ENCODE peak calls at places on chromosomes 7 and 10, in ten cellular contexts. One of them, this sample, is unnamed.

GRCh38 chr10:89515031-89515841 is 20.2 kb downstream of the SLC16A12 start:
- DNase-seq in fibroblast of lung: peak; percentile 99
- DNase-seq in adrenal gland: no peak
- DNase-seq in GM23338: peak; percentile 7
- DNase-seq in testis: no peak
- DNase-seq in heart left ventricle: peak; percentile 43
- DNase-seq in spleen: no peak
- DNase-seq in prostate gland: no peak
- DNase-seq in mesenchymal stem cell: peak; percentile 96
- DNase-seq in heart right ventricle: peak; percentile 65
- DNase-seq in this sample: no peak

GRCh38 chr10:408223-408622 is 273.0 kb downstream of the ZMYND11 start:
- DNase-seq in adrenal gland: no peak
- DNase-seq in heart left ventricle: no peak
- DNase-seq in testis: no peak
- DNase-seq in mesenchymal stem cell: no peak
- DNase-seq in spleen: no peak
- DNase-seq in heart right ventricle: no peak
- DNase-seq in prostate gland: peak; percentile 27
- DNase-seq in fibroblast of lung: no peak
- DNase-seq in GM23338: no peak
- DNase-seq in this sample: no peak

GRCh38 chr10:102962259-102962658 is 44.2 kb downstream of the CNNM2 start:
- DNase-seq in fibroblast of lung: no peak
- DNase-seq in GM23338: no peak
- DNase-seq in prostate gland: no peak
- DNase-seq in spleen: no peak
- DNase-seq in testis: no peak
- DNase-seq in heart left ventricle: no peak
- DNase-seq in mesenchymal stem cell: no peak
- DNase-seq in adrenal gland: no peak
- DNase-seq in heart right ventricle: no peak
- DNase-seq in this sample: no peak

GRCh38 chr7:40541336-40541735 is 406.5 kb downstream of the SUGCT start:
- DNase-seq in mesenchymal stem cell: no peak
- DNase-seq in testis: no peak
- DNase-seq in GM23338: no peak
- DNase-seq in fibroblast of lung: peak; percentile 48
- DNase-seq in prostate gland: no peak
- DNase-seq in adrenal gland: no peak
- DNase-seq in heart left ventricle: no peak
- DNase-seq in heart right ventricle: no peak
- DNase-seq in spleen: no peak
- DNase-seq in this sample: no peak

GRCh38 chr10:52212062-52212461 is 102.0 kb upstream of the DKK1 start:
- DNase-seq in GM23338: peak; percentile 26
- DNase-seq in fibroblast of lung: peak; percentile 81
- DNase-seq in testis: no peak
- DNase-seq in mesenchymal stem cell: peak; percentile 48
- DNase-seq in spleen: no peak
- DNase-seq in prostate gland: no peak
- DNase-seq in heart left ventricle: peak; percentile 29
- DNase-seq in heart right ventricle: no peak
- DNase-seq in adrenal gland: no peak
- DNase-seq in this sample: no peak

GRCh38 chr10:120945801-120946302 is 94.7 kb downstream of the WDR11 start:
- DNase-seq in testis: peak; percentile 61
- DNase-seq in spleen: no peak
- DNase-seq in heart right ventricle: no peak
- DNase-seq in mesenchymal stem cell: no peak
- DNase-seq in adrenal gland: peak; percentile 41
- DNase-seq in GM23338: no peak
- DNase-seq in heart left ventricle: peak; percentile 26
- DNase-seq in prostate gland: peak; percentile 92
- DNase-seq in fibroblast of lung: peak; percentile 9
- DNase-seq in this sample: no peak

GRCh38 chr10:1243486-1244182 is 187.4 kb downstream of the WDR37 start:
- DNase-seq in fibroblast of lung: no peak
- DNase-seq in heart right ventricle: no peak
- DNase-seq in GM23338: peak; percentile 34
- DNase-seq in mesenchymal stem cell: no peak
- DNase-seq in adrenal gland: no peak
- DNase-seq in testis: peak; percentile 52
- DNase-seq in spleen: peak; percentile 72
- DNase-seq in heart left ventricle: no peak
- DNase-seq in prostate gland: no peak
- DNase-seq in this sample: no peak

GRCh38 chr7:49894543-49894942 is 121.1 kb downstream of the VWC2 start:
- DNase-seq in adrenal gland: no peak
- DNase-seq in GM23338: no peak
- DNase-seq in mesenchymal stem cell: no peak
- DNase-seq in heart left ventricle: peak; percentile 72
- DNase-seq in spleen: no peak
- DNase-seq in testis: no peak
- DNase-seq in heart right ventricle: peak; percentile 55
- DNase-seq in fibroblast of lung: no peak
- DNase-seq in prostate gland: no peak
- DNase-seq in this sample: no peak

GRCh38 chr10:87038286-87038717 is 18.2 kb downstream of the FAM25A start:
- DNase-seq in fibroblast of lung: peak; percentile 8
- DNase-seq in testis: no peak
- DNase-seq in adrenal gland: no peak
- DNase-seq in heart right ventricle: no peak
- DNase-seq in mesenchymal stem cell: no peak
- DNase-seq in prostate gland: no peak
- DNase-seq in GM23338: no peak
- DNase-seq in heart left ventricle: no peak
- DNase-seq in spleen: no peak
- DNase-seq in this sample: no peak

GRCh38 chr10:87036623-87037022 is 16.5 kb downstream of the FAM25A start:
- DNase-seq in heart right ventricle: no peak
- DNase-seq in heart left ventricle: no peak
- DNase-seq in GM23338: no peak
- DNase-seq in fibroblast of lung: no peak
- DNase-seq in adrenal gland: no peak
- DNase-seq in testis: no peak
- DNase-seq in spleen: no peak
- DNase-seq in prostate gland: no peak
- DNase-seq in mesenchymal stem cell: no peak
- DNase-seq in this sample: no peak

GRCh38 chr10:87038786-87039185 is 18.7 kb downstream of the FAM25A start:
- DNase-seq in prostate gland: no peak
- DNase-seq in testis: no peak
- DNase-seq in heart right ventricle: no peak
- DNase-seq in GM23338: no peak
- DNase-seq in heart left ventricle: no peak
- DNase-seq in mesenchymal stem cell: no peak
- DNase-seq in spleen: no peak
- DNase-seq in fibroblast of lung: peak; percentile 21
- DNase-seq in adrenal gland: no peak
- DNase-seq in this sample: no peak
- H3K27me3 ChIP-seq in prostate gland: no peaks in the 10 kb centered on the region
- H3K27me3 ChIP-seq in testis: no peaks in the 10 kb centered on the region
- H3K27me3 ChIP-seq in heart right ventricle: no peaks in the 10 kb centered on the region
- H3K27me3 ChIP-seq in GM23338: no peaks in the 10 kb centered on the region
- H3K27me3 ChIP-seq in heart left ventricle: no peaks in the 10 kb centered on the region
- H3K27me3 ChIP-seq in mesenchymal stem cell: no peaks in the 10 kb centered on the region
- H3K27me3 ChIP-seq in spleen: no peaks in the 10 kb centered on the region
- H3K27me3 ChIP-seq in fibroblast of lung: no peaks in the 10 kb centered on the region
- H3K27me3 ChIP-seq in adrenal gland: no peaks in the 10 kb centered on the region
- H3K27me3 ChIP-seq in this sample: no peaks in the 10 kb centered on the region

GRCh38 chr10:49396666-49396999 is 744 bp upstream of the DRGX start:
- DNase-seq in GM23338: no peak
- DNase-seq in fibroblast of lung: no peak
- DNase-seq in testis: peak; percentile 0
- DNase-seq in spleen: no peak
- DNase-seq in mesenchymal stem cell: no peak
- DNase-seq in adrenal gland: no peak
- DNase-seq in heart left ventricle: no peak
- DNase-seq in prostate gland: no peak
- DNase-seq in heart right ventricle: no peak
- DNase-seq in this sample: no peak
- H3K27me3 ChIP-seq in GM23338: peaks cover 100% of the 10 kb centered on the region
- H3K27me3 ChIP-seq in fibroblast of lung: peaks cover 64% of the 10 kb centered on the region
- H3K27me3 ChIP-seq in testis: no peaks in the 10 kb centered on the region
- H3K27me3 ChIP-seq in spleen: peaks cover 100% of the 10 kb centered on the region
- H3K27me3 ChIP-seq in mesenchymal stem cell: peaks cover 99% of the 10 kb centered on the region
- H3K27me3 ChIP-seq in adrenal gland: peaks cover 65% of the 10 kb centered on the region
- H3K27me3 ChIP-seq in heart left ventricle: peaks cover 99% of the 10 kb centered on the region
- H3K27me3 ChIP-seq in prostate gland: peaks cover 43% of the 10 kb centered on the region
- H3K27me3 ChIP-seq in heart right ventricle: peaks cover 46% of the 10 kb centered on the region
- H3K27me3 ChIP-seq in this sample: no peaks in the 10 kb centered on the region

GRCh38 chr7:54542920-54543539 is 855 bp downstream of the VSTM2A start:
- DNase-seq in spleen: no peak
- DNase-seq in heart right ventricle: no peak
- DNase-seq in GM23338: peak; percentile 71
- DNase-seq in testis: peak; percentile 27
- DNase-seq in prostate gland: no peak
- DNase-seq in adrenal gland: no peak
- DNase-seq in heart left ventricle: no peak
- DNase-seq in fibroblast of lung: peak; percentile 2
- DNase-seq in mesenchymal stem cell: peak; percentile 5
- DNase-seq in this sample: no peak

GRCh38 chr7:54546986-54547314 is 4.8 kb downstream of the VSTM2A start:
- DNase-seq in prostate gland: no peak
- DNase-seq in spleen: no peak
- DNase-seq in adrenal gland: no peak
- DNase-seq in GM23338: no peak
- DNase-seq in heart right ventricle: no peak
- DNase-seq in testis: no peak
- DNase-seq in mesenchymal stem cell: no peak
- DNase-seq in fibroblast of lung: no peak
- DNase-seq in heart left ventricle: no peak
- DNase-seq in this sample: no peak

GRCh38 chr7:54545241-54545563 is 3.0 kb downstream of the VSTM2A start:
- DNase-seq in heart left ventricle: no peak
- DNase-seq in heart right ventricle: no peak
- DNase-seq in mesenchymal stem cell: no peak
- DNase-seq in fibroblast of lung: no peak
- DNase-seq in testis: no peak
- DNase-seq in adrenal gland: no peak
- DNase-seq in spleen: no peak
- DNase-seq in GM23338: no peak
- DNase-seq in prostate gland: no peak
- DNase-seq in this sample: no peak

GRCh38 chr7:54546081-54546985 is 4.2 kb downstream of the VSTM2A start:
- DNase-seq in heart right ventricle: no peak
- DNase-seq in fibroblast of lung: no peak
- DNase-seq in adrenal gland: no peak
- DNase-seq in mesenchymal stem cell: no peak
- DNase-seq in spleen: peak; percentile 47
- DNase-seq in testis: peak; percentile 48
- DNase-seq in prostate gland: no peak
- DNase-seq in heart left ventricle: no peak
- DNase-seq in GM23338: peak; percentile 77
- DNase-seq in this sample: no peak

DNA sequence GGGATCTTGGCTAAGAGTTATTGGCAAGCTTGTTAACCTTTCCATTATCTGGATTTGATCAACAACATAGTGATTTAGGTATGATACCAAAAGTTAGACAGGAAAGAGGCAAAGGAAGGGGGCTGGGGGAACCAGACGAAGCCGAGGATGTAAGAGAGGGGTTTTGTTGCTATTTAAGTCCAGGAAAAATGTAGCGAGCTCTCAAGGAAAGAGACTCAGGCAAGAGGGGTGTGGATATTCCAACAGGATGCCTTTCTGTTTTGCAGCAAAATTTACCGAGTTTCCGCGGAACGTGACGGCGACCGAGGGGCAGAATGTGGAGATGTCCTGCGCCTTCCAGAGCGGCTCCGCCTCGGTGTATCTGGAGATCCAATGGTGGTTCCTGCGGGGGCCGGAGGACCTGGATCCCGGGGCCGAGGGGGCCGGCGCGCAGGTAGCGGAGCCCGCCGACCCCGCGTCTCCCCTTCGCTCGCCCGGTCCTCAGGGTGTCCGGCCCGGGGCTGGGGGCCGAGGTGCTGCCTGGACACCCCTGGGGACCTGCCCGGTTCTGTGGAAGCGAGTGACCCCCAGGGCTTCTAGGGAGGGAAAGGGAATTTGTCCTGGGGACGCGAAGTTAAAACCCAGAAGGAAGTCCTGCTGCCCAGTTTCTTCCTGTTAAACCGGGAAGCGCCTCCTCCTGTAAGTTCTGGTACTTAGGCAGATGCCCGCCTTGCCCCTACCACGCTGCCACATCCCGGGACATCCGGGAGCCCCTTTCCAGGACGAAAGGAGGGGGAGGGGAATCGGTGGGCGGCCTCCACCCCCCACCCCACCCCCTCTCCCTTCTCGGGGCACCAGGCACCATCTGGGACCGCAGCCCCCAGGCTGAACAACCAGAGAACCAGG is 2.4 kb downstream of the VSTM2A start:
- DNase-seq in mesenchymal stem cell: no peak
- DNase-seq in testis: no peak
- DNase-seq in prostate gland: no peak
- DNase-seq in heart left ventricle: no peak
- DNase-seq in heart right ventricle: no peak
- DNase-seq in adrenal gland: no peak
- DNase-seq in spleen: peak; percentile 47
- DNase-seq in fibroblast of lung: no peak
- DNase-seq in GM23338: peak; percentile 76
- DNase-seq in this sample: no peak
- H3K27me3 ChIP-seq in mesenchymal stem cell: peaks cover 71% of the 10 kb centered on the region
- H3K27me3 ChIP-seq in testis: no peaks in the 10 kb centered on the region
- H3K27me3 ChIP-seq in prostate gland: peaks cover 26% of the 10 kb centered on the region
- H3K27me3 ChIP-seq in heart left ventricle: peaks cover 76% of the 10 kb centered on the region
- H3K27me3 ChIP-seq in heart right ventricle: peaks cover 6% of the 10 kb centered on the region
- H3K27me3 ChIP-seq in adrenal gland: peaks cover 13% of the 10 kb centered on the region
- H3K27me3 ChIP-seq in spleen: peaks cover 90% of the 10 kb centered on the region
- H3K27me3 ChIP-seq in fibroblast of lung: peaks cover 20% of the 10 kb centered on the region
- H3K27me3 ChIP-seq in GM23338: peaks cover 78% of the 10 kb centered on the region
- H3K27me3 ChIP-seq in this sample: no peaks in the 10 kb centered on the region

GRCh38 chr7:150972746-150973145 is 5.4 kb downstream of the KCNH2 start:
- DNase-seq in testis: no peak
- DNase-seq in mesenchymal stem cell: no peak
- DNase-seq in heart left ventricle: no peak
- DNase-seq in prostate gland: no peak
- DNase-seq in heart right ventricle: no peak
- DNase-seq in adrenal gland: no peak
- DNase-seq in GM23338: no peak
- DNase-seq in spleen: no peak
- DNase-seq in fibroblast of lung: no peak
- DNase-seq in this sample: no peak

GRCh38 chr7:150974468-150975391 is 3.4 kb downstream of the KCNH2 start:
- DNase-seq in GM23338: peak; percentile 54
- DNase-seq in testis: peak; percentile 84
- DNase-seq in prostate gland: no peak
- DNase-seq in mesenchymal stem cell: peak; percentile 50
- DNase-seq in spleen: peak; percentile 92
- DNase-seq in heart right ventricle: peak; percentile 60
- DNase-seq in adrenal gland: peak; percentile 42
- DNase-seq in fibroblast of lung: peak; percentile 28
- DNase-seq in heart left ventricle: peak; percentile 82
- DNase-seq in this sample: no peak

GRCh38 chr7:150972094-150972493 is 6.0 kb downstream of the KCNH2 start:
- DNase-seq in heart left ventricle: peak; percentile 92
- DNase-seq in prostate gland: no peak
- DNase-seq in testis: peak; percentile 86
- DNase-seq in adrenal gland: no peak
- DNase-seq in fibroblast of lung: peak; percentile 25
- DNase-seq in spleen: no peak
- DNase-seq in mesenchymal stem cell: no peak
- DNase-seq in GM23338: no peak
- DNase-seq in heart right ventricle: peak; percentile 80
- DNase-seq in this sample: no peak

GRCh38 chr7:150975536-150976285 is 2.4 kb downstream of the KCNH2 start:
- DNase-seq in testis: no peak
- DNase-seq in spleen: no peak
- DNase-seq in fibroblast of lung: no peak
- DNase-seq in GM23338: no peak
- DNase-seq in adrenal gland: no peak
- DNase-seq in heart left ventricle: no peak
- DNase-seq in prostate gland: no peak
- DNase-seq in heart right ventricle: no peak
- DNase-seq in mesenchymal stem cell: no peak
- DNase-seq in this sample: no peak

DNA sequence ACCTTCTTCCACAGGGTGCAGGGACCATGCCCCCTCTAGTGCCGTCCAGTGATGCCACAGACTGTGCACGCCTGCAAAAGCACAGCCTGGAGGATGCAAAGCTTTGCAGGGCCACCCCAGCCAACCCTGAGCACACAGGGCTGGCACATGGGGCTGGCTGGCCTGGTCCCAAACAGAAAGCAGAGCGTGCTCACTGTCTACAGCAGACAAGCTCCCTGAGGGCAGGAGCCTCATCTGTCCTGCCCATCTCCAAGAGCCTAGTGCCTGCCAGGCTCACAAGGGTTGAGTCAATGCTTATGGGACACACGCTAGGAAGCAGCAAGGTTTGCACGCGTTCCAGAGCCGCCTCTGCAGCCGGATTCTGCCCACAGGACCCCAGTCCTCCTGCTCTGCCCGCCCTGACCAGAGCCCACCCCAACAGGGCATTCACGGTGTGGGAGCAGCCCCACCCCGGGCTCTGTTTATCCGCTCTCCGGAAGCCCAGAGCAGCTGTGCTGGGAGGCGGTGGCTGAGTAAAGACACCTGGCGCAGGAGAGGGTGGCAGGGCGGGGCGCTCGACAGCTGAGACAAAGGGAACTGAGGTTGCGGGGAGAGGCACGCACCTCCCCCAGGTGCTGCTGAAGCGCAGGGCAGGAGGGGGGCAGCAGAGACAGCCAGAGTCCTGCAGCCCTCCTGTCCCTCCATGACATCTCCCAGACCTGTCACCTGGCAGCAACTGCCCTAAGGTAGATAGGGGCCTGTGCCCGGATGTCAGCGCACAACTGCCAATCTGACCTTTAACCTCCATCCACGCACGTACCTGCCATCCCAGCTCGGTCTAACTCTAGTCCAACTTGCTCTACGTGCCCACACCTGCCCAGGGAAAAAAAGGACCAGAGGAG is 4.3 kb downstream of the KCNH2 start:
- DNase-seq in prostate gland: no peak
- DNase-seq in testis: no peak
- DNase-seq in adrenal gland: no peak
- DNase-seq in fibroblast of lung: no peak
- DNase-seq in heart right ventricle: no peak
- DNase-seq in spleen: peak; percentile 85
- DNase-seq in GM23338: peak; percentile 77
- DNase-seq in mesenchymal stem cell: no peak
- DNase-seq in heart left ventricle: no peak
- DNase-seq in this sample: no peak
- H3K27me3 ChIP-seq in prostate gland: peaks cover 2% of the 10 kb centered on the region
- H3K27me3 ChIP-seq in testis: no peaks in the 10 kb centered on the region
- H3K27me3 ChIP-seq in adrenal gland: peaks cover 30% of the 10 kb centered on the region
- H3K27me3 ChIP-seq in fibroblast of lung: peaks cover 64% of the 10 kb centered on the region
- H3K27me3 ChIP-seq in heart right ventricle: peaks cover 8% of the 10 kb centered on the region
- H3K27me3 ChIP-seq in spleen: peaks cover 69% of the 10 kb centered on the region
- H3K27me3 ChIP-seq in GM23338: peaks cover 31% of the 10 kb centered on the region
- H3K27me3 ChIP-seq in mesenchymal stem cell: peaks cover 89% of the 10 kb centered on the region
- H3K27me3 ChIP-seq in heart left ventricle: peaks cover 50% of the 10 kb centered on the region
- H3K27me3 ChIP-seq in this sample: no peaks in the 10 kb centered on the region

This sample was measured in tibial nerve.